ENCODE peak calls at places on chromosomes 6 and 20, in four cellular contexts. One of them, this sample, is unnamed.

GRCh38 chr6:46891396-46891795 is 30.3 kb downstream of the ADGRF5 start:
- DNase-seq in mesenchymal stem cell: peak; percentile 5
- DNase-seq in ELR: peak; percentile 34
- DNase-seq in right lobe of liver: no peak
- DNase-seq in this sample: no peak

GRCh38 chr20:47196091-47197081 is 160.1 kb downstream of the ZMYND8 start:
- DNase-seq in mesenchymal stem cell: peak; percentile 56
- DNase-seq in ELR: peak; percentile 81
- DNase-seq in right lobe of liver: peak; percentile 75
- DNase-seq in this sample: no peak

GRCh38 chr6:150301871-150302800 is 66.7 kb upstream of the IYD start:
- DNase-seq in ELR: peak; percentile 73
- DNase-seq in mesenchymal stem cell: peak; percentile 56
- DNase-seq in right lobe of liver: no peak
- DNase-seq in this sample: peak; percentile 21

GRCh38 chr6:152121910-152122309 is 314.4 kb downstream of the ESR1 start:
- DNase-seq in ELR: no peak
- DNase-seq in mesenchymal stem cell: no peak
- DNase-seq in right lobe of liver: no peak
- DNase-seq in this sample: no peak

GRCh38 chr20:8798505-8798904 is 270.4 kb upstream of the PLCB4 start:
- DNase-seq in right lobe of liver: no peak
- DNase-seq in mesenchymal stem cell: peak; percentile 45
- DNase-seq in ELR: no peak
- DNase-seq in this sample: peak; percentile 73

GRCh38 chr6:102197211-102197610 is 803.7 kb downstream of the GRIK2 start:
- DNase-seq in right lobe of liver: no peak
- DNase-seq in mesenchymal stem cell: no peak
- DNase-seq in ELR: no peak
- DNase-seq in this sample: no peak

GRCh38 chr6:168021581-168021980 is 24.1 kb downstream of the KIF25 start:
- DNase-seq in mesenchymal stem cell: no peak
- DNase-seq in right lobe of liver: no peak
- DNase-seq in ELR: no peak
- DNase-seq in this sample: no peak

GRCh38 chr6:5061152-5061551 is 24.0 kb upstream of the PPP1R3G start:
- DNase-seq in ELR: no peak
- DNase-seq in right lobe of liver: peak; percentile 66
- DNase-seq in mesenchymal stem cell: no peak
- DNase-seq in this sample: no peak

GRCh38 chr6:1039746-1040145 is 272.2 kb upstream of the FOXQ1 start:
- DNase-seq in ELR: no peak
- DNase-seq in mesenchymal stem cell: no peak
- DNase-seq in right lobe of liver: no peak
- DNase-seq in this sample: no peak

GRCh38 chr6:161228911-161229591 is 44.8 kb downstream of the AGPAT4 start:
- DNase-seq in ELR: peak; percentile 89
- DNase-seq in mesenchymal stem cell: peak; percentile 97
- DNase-seq in right lobe of liver: no peak
- DNase-seq in this sample: peak; percentile 90

GRCh38 chr20:39269031-39269461 is 306.9 kb downstream of the DHX35 start:
- DNase-seq in ELR: peak; percentile 39
- DNase-seq in right lobe of liver: peak; percentile 55
- DNase-seq in mesenchymal stem cell: peak; percentile 7
- DNase-seq in this sample: no peak

GRCh38 chr6:79065232-79065631 is 12.8 kb downstream of the PHIP start:
- DNase-seq in right lobe of liver: no peak
- DNase-seq in mesenchymal stem cell: no peak
- DNase-seq in ELR: no peak
- DNase-seq in this sample: no peak

GRCh38 chr20:15528386-15529111 is 1044.7 kb downstream of the KIF16B start:
- DNase-seq in right lobe of liver: no peak
- DNase-seq in mesenchymal stem cell: peak; percentile 72
- DNase-seq in ELR: no peak
- DNase-seq in this sample: no peak

GRCh38 chr20:57498425-57499400 is 26.2 kb downstream of the CTCFL start:
- DNase-seq in mesenchymal stem cell: peak; percentile 16
- DNase-seq in right lobe of liver: no peak
- DNase-seq in ELR: peak; percentile 71
- DNase-seq in this sample: no peak

GRCh38 chr6:118187568-118188164 is 280.6 kb downstream of the SLC35F1 start:
- DNase-seq in mesenchymal stem cell: peak; percentile 89
- DNase-seq in right lobe of liver: no peak
- DNase-seq in ELR: no peak
- DNase-seq in this sample: peak; percentile 24

GRCh38 chr20:48767269-48767960 is 60.4 kb downstream of the PREX1 start:
- DNase-seq in right lobe of liver: no peak
- DNase-seq in ELR: no peak
- DNase-seq in mesenchymal stem cell: no peak
- DNase-seq in this sample: no peak

GRCh38 chr20:62387993-62388635 is 1.2 kb downstream of the RPS21 start:
- DNase-seq in mesenchymal stem cell: peak; percentile 41
- DNase-seq in right lobe of liver: no peak
- DNase-seq in ELR: peak; percentile 48
- DNase-seq in this sample: no peak

GRCh38 chr20:14264869-14265268 is 72.5 kb downstream of the FLRT3 start:
- DNase-seq in mesenchymal stem cell: peak; percentile 6
- DNase-seq in ELR: peak; percentile 0
- DNase-seq in right lobe of liver: no peak
- DNase-seq in this sample: no peak

GRCh38 chr6:80214436-80215022 is 108.1 kb downstream of the BCKDHB start:
- DNase-seq in mesenchymal stem cell: peak; percentile 72
- DNase-seq in ELR: peak; percentile 76
- DNase-seq in right lobe of liver: no peak
- DNase-seq in this sample: no peak

GRCh38 chr6:24460966-24461365 is 28.4 kb downstream of the GPLD1 start:
- DNase-seq in mesenchymal stem cell: no peak
- DNase-seq in ELR: no peak
- DNase-seq in right lobe of liver: no peak
- DNase-seq in this sample: no peak

GRCh38 chr6:70563540-70563939 is 3.2 kb upstream of the SDHAF4 start:
- DNase-seq in right lobe of liver: no peak
- DNase-seq in mesenchymal stem cell: peak; percentile 3
- DNase-seq in ELR: no peak
- DNase-seq in this sample: no peak

GRCh38 chr20:18571578-18571977 is 4.3 kb downstream of the SMIM26 start:
- DNase-seq in ELR: no peak
- DNase-seq in mesenchymal stem cell: no peak
- DNase-seq in right lobe of liver: no peak
- DNase-seq in this sample: no peak

GRCh38 chr6:41690541-41691330 is 44.7 kb downstream of the TFEB start:
- DNase-seq in right lobe of liver: no peak
- DNase-seq in mesenchymal stem cell: no peak
- DNase-seq in ELR: no peak
- DNase-seq in this sample: no peak

GRCh38 chr6:15588966-15589634 is 73.7 kb downstream of the DTNBP1 start:
- DNase-seq in mesenchymal stem cell: peak; percentile 82
- DNase-seq in right lobe of liver: no peak
- DNase-seq in ELR: peak; percentile 75
- DNase-seq in this sample: peak; percentile 40

GRCh38 chr20:17822039-17822438 is 122.3 kb downstream of the BANF2 start:
- DNase-seq in right lobe of liver: peak; percentile 64
- DNase-seq in ELR: no peak
- DNase-seq in mesenchymal stem cell: peak; percentile 75
- DNase-seq in this sample: peak; percentile 48